ENCODE peak calls at places on chromosomes 5 and 9, in four cellular contexts. F, L, T and G are unnamed samples.

GRCh38 chr9:97271292-97271691 is 36.2 kb upstream of the CCDC180 start:
- DNase-seq in F (no peak), L (no peak), T (no peak), G (no peak)

GRCh38 chr9:93549636-93550035 is 26.7 kb upstream of the PHF2 start:
- DNase-seq in F (no peak), L (peak), T (no peak), G (no peak)

GRCh38 chr5:133367413-133367812 is 244.9 kb downstream of the FSTL4 start:
- DNase-seq in T (no peak), F (no peak), L (no peak), G (peak)

GRCh38 chr9:130659699-130660248 is 4.6 kb upstream of the PRDM12 start:
- DNase-seq in T (no peak), L (no peak), F (no peak), G (no peak)

GRCh38 chr9:90964101-90965020 is 162.7 kb downstream of the SYK start:
- DNase-seq in L (no peak), F (no peak), T (no peak), G (peak)

GRCh38 chr5:157167219-157167621 is 1.2 kb upstream of the GARIN3 start:
- DNase-seq in T (no peak), F (no peak), L (no peak), G (no peak)

GRCh38 chr9:3732077-3733038 is 206.6 kb upstream of the RFX3 start:
- DNase-seq in L (peak), T (peak), F (peak), G (no peak)

GRCh38 chr5:93305984-93306383 is 275.0 kb downstream of the NR2F1-AS1 start:
- DNase-seq in T (no peak), L (no peak), F (no peak), G (no peak)

GRCh38 chr5:68688547-68688946 is 405.3 kb upstream of the SLC30A5 start:
- DNase-seq in F (no peak), T (no peak), L (no peak), G (no peak)

GRCh38 chr9:121960665-121961064 is 132.4 kb downstream of the TTLL11 start:
- DNase-seq in L (no peak), F (no peak), T (no peak), G (no peak)

GRCh38 chr9:126550891-126551351 is 62.8 kb upstream of the LMX1B start:
- DNase-seq in L (no peak), T (no peak), F (no peak), G (no peak)

GRCh38 chr5:171143171-171143570 is 165.9 kb upstream of the TLX3 start:
- DNase-seq in L (no peak), T (no peak), F (no peak), G (no peak)

GRCh38 chr9:60546406-60546805 is 367.8 kb upstream of the SPATA31A5 start:
- DNase-seq in F (no peak), T (no peak), L (no peak), G (peak)

GRCh38 chr9:20041717-20042116 is 252.9 kb upstream of the SLC24A2 start:
- DNase-seq in T (no peak), F (no peak), L (no peak), G (no peak)

GRCh38 chr9:94851467-94851866 is 125.0 kb downstream of the AOPEP start:
- DNase-seq in F (no peak), T (no peak), L (no peak), G (no peak)

GRCh38 chr5:176134529-176135223 is 103.5 kb upstream of the SIMC1 start:
- DNase-seq in T (no peak), L (no peak), F (no peak), G (no peak)

GRCh38 chr5:1921711-1922110 is 39.0 kb upstream of the IRX4 start:
- DNase-seq in T (no peak), L (no peak), F (no peak), G (no peak)

GRCh38 chr5:152689275-152689711 is 284.2 kb upstream of the NMUR2 start:
- DNase-seq in L (no peak), T (no peak), F (no peak), G (no peak)

GRCh38 chr5:111932207-111932606 is 175.2 kb upstream of the NREP start:
- DNase-seq in T (no peak), F (no peak), L (no peak), G (no peak)

GRCh38 chr9:129173296-129174101 is 4.6 kb downstream of the IER5L start:
- DNase-seq in T (no peak), F (no peak), L (no peak), G (no peak)